ENCODE peak calls at places on chromosomes 12 and 14, in four cellular contexts. One of them, this sample, is unnamed.

GRCh38 chr12:49131973-49132461 is 822 bp upstream of the TUBA1B start:
- DNase-seq in kidney: no peak
- DNase-seq in HCT116: no peak
- DNase-seq in Panc1: peak; percentile 46
- DNase-seq in this sample: no peak

GRCh38 chr12:46209165-46209564 is 59.7 kb downstream of the SLC38A1 start:
- DNase-seq in Panc1: no peak
- DNase-seq in kidney: no peak
- DNase-seq in HCT116: no peak
- DNase-seq in this sample: no peak

GRCh38 chr12:65229441-65229840 is 49.0 kb upstream of the MSRB3 start:
- DNase-seq in Panc1: no peak
- DNase-seq in kidney: no peak
- DNase-seq in HCT116: no peak
- DNase-seq in this sample: no peak

GRCh38 chr12:50322196-50322595 is 38.9 kb upstream of the LIMA1 start:
- DNase-seq in HCT116: no peak
- DNase-seq in kidney: no peak
- DNase-seq in Panc1: no peak
- DNase-seq in this sample: no peak

GRCh38 chr12:68591716-68592437 is 18.8 kb upstream of the RAP1B start:
- DNase-seq in HCT116: no peak
- DNase-seq in Panc1: no peak
- DNase-seq in kidney: no peak
- DNase-seq in this sample: no peak

GRCh38 chr14:64540208-64541202 is at the start of gene HSPA2:
- DNase-seq in kidney: peak; percentile 100
- DNase-seq in HCT116: peak; percentile 94
- DNase-seq in Panc1: peak; percentile 69
- DNase-seq in this sample: peak; percentile 100

GRCh38 chr14:104639889-104640548 is 35.4 kb upstream of the TMEM179 start:
- DNase-seq in Panc1: no peak
- DNase-seq in HCT116: peak; percentile 27
- DNase-seq in kidney: peak; percentile 87
- DNase-seq in this sample: peak; percentile 53

GRCh38 chr12:54941659-54942058 is 42.9 kb downstream of the TESPA1 start:
- DNase-seq in kidney: no peak
- DNase-seq in Panc1: no peak
- DNase-seq in HCT116: no peak
- DNase-seq in this sample: no peak

GRCh38 chr12:52925717-52926595 is 21.1 kb upstream of the KRT8 start:
- DNase-seq in HCT116: no peak
- DNase-seq in Panc1: no peak
- DNase-seq in kidney: no peak
- DNase-seq in this sample: no peak

GRCh38 chr12:110071504-110071903 is 23.2 kb upstream of the C12orf76 start:
- DNase-seq in HCT116: no peak
- DNase-seq in kidney: no peak
- DNase-seq in Panc1: no peak
- DNase-seq in this sample: no peak

GRCh38 chr14:68320495-68320894 is 472.4 kb downstream of the ZFP36L1 start:
- DNase-seq in HCT116: no peak
- DNase-seq in kidney: no peak
- DNase-seq in Panc1: no peak
- DNase-seq in this sample: no peak

GRCh38 chr14:29926701-29927595 is 699 bp downstream of the PRKD1 start:
- DNase-seq in Panc1: no peak
- DNase-seq in kidney: peak; percentile 88
- DNase-seq in HCT116: no peak
- DNase-seq in this sample: peak; percentile 76

GRCh38 chr12:46790066-46790465 is 35.7 kb downstream of the SLC38A4 start:
- DNase-seq in kidney: no peak
- DNase-seq in HCT116: no peak
- DNase-seq in Panc1: no peak
- DNase-seq in this sample: no peak

GRCh38 chr14:90837355-90837754 is 21.1 kb upstream of the TTC7B start:
- DNase-seq in kidney: no peak
- DNase-seq in Panc1: no peak
- DNase-seq in HCT116: no peak
- DNase-seq in this sample: no peak

GRCh38 chr14:50064993-50065392 is 51.4 kb downstream of the VCPKMT start:
- DNase-seq in Panc1: no peak
- DNase-seq in HCT116: no peak
- DNase-seq in kidney: no peak
- DNase-seq in this sample: no peak

GRCh38 chr12:116982721-116983502 is 72.2 kb downstream of the FBXW8 start:
- DNase-seq in Panc1: no peak
- DNase-seq in HCT116: no peak
- DNase-seq in kidney: no peak
- DNase-seq in this sample: peak; percentile 77

GRCh38 chr12:122874081-122874480 is 21.8 kb downstream of the VPS37B start:
- DNase-seq in Panc1: no peak
- DNase-seq in HCT116: no peak
- DNase-seq in kidney: peak; percentile 43
- DNase-seq in this sample: no peak

GRCh38 chr14:74921053-74921620 is 1.9 kb downstream of the RPS6KL1 start:
- DNase-seq in kidney: peak; percentile 60
- DNase-seq in HCT116: no peak
- DNase-seq in Panc1: no peak
- DNase-seq in this sample: no peak

GRCh38 chr12:89343127-89343526 is 9.2 kb downstream of the DUSP6 start:
- DNase-seq in Panc1: no peak
- DNase-seq in kidney: peak; percentile 95
- DNase-seq in HCT116: no peak
- DNase-seq in this sample: peak; percentile 94

GRCh38 chr14:87014854-87015253 is 978.1 kb downstream of the GALC start:
- DNase-seq in kidney: no peak
- DNase-seq in Panc1: no peak
- DNase-seq in HCT116: no peak
- DNase-seq in this sample: no peak

GRCh38 chr14:23529016-23529740 is 22.4 kb downstream of the ZFHX2 start:
- DNase-seq in Panc1: no peak
- DNase-seq in HCT116: no peak
- DNase-seq in kidney: no peak
- DNase-seq in this sample: no peak

GRCh38 chr14:23525611-23526010 is 26.0 kb downstream of the ZFHX2 start:
- DNase-seq in Panc1: no peak
- DNase-seq in kidney: no peak
- DNase-seq in HCT116: no peak
- DNase-seq in this sample: no peak

GRCh38 chr14:23530360-23531055 is 21.1 kb downstream of the ZFHX2 start:
- DNase-seq in HCT116: no peak
- DNase-seq in kidney: no peak
- DNase-seq in Panc1: no peak
- DNase-seq in this sample: no peak

GRCh38 chr14:23531391-23531790 is 20.2 kb downstream of the ZFHX2 start:
- DNase-seq in kidney: no peak
- DNase-seq in Panc1: no peak
- DNase-seq in HCT116: no peak
- DNase-seq in this sample: no peak

GRCh38 chr14:23528555-23528954 is 23.0 kb downstream of the ZFHX2 start:
- DNase-seq in HCT116: no peak
- DNase-seq in kidney: no peak
- DNase-seq in Panc1: no peak
- DNase-seq in this sample: no peak
- TF ChIP-seq CTCF in HCT116: no peak
- TF ChIP-seq CTCF in kidney: no peak
- TF ChIP-seq CTCF in Panc1: no peak
- TF ChIP-seq CTCF in this sample: no peak

GRCh38 chr12:56484566-56484965 is 3.4 kb downstream of the GLS2 start:
- DNase-seq in kidney: no peak
- DNase-seq in HCT116: no peak
- DNase-seq in Panc1: no peak
- DNase-seq in this sample: no peak

GRCh38 chr12:56488041-56488955 is at the start of gene GLS2:
- DNase-seq in Panc1: peak; percentile 56
- DNase-seq in HCT116: no peak
- DNase-seq in kidney: peak; percentile 88
- DNase-seq in this sample: peak; percentile 83

GRCh38 chr12:56487448-56488040 is 417 bp downstream of the GLS2 start:
- DNase-seq in HCT116: no peak
- DNase-seq in Panc1: no peak
- DNase-seq in kidney: peak; percentile 77
- DNase-seq in this sample: no peak

GRCh38 chr12:56486694-56487093 is 1.3 kb downstream of the GLS2 start:
- DNase-seq in kidney: no peak
- DNase-seq in Panc1: no peak
- DNase-seq in HCT116: no peak
- DNase-seq in this sample: no peak
- H3K4me3 ChIP-seq in kidney: peak overlapping the region; percentile 80
- H3K4me3 ChIP-seq in Panc1: no peak overlapping the region
- H3K4me3 ChIP-seq in HCT116: no peak overlapping the region
- H3K4me3 ChIP-seq in this sample: no peak overlapping the region

GRCh38 chr12:2382391-2383155 is 329.8 kb downstream of the CACNA1C start:
- DNase-seq in Panc1: no peak
- DNase-seq in kidney: no peak
- DNase-seq in HCT116: no peak
- DNase-seq in this sample: no peak

GRCh38 chr12:2384533-2385328 is 331.9 kb downstream of the CACNA1C start:
- DNase-seq in Panc1: no peak
- DNase-seq in kidney: no peak
- DNase-seq in HCT116: no peak
- DNase-seq in this sample: peak; percentile 70

GRCh38 chr12:2384029-2384386 is 331.2 kb downstream of the CACNA1C start:
- DNase-seq in HCT116: no peak
- DNase-seq in kidney: no peak
- DNase-seq in Panc1: no peak
- DNase-seq in this sample: peak; percentile 68

GRCh38 chr12:2385529-2385928 is 332.7 kb downstream of the CACNA1C start:
- DNase-seq in HCT116: no peak
- DNase-seq in kidney: no peak
- DNase-seq in Panc1: no peak
- DNase-seq in this sample: peak; percentile 55

GRCh38 chr12:2383276-2384028 is 330.7 kb downstream of the CACNA1C start:
- DNase-seq in kidney: no peak
- DNase-seq in Panc1: no peak
- DNase-seq in HCT116: no peak
- DNase-seq in this sample: peak; percentile 69
- H3K27ac ChIP-seq in kidney: peak overlapping the region; percentile 63
- H3K27ac ChIP-seq in Panc1: no peak overlapping the region
- H3K27ac ChIP-seq in HCT116: no peak overlapping the region
- H3K27ac ChIP-seq in this sample: peak overlapping the region; percentile 61

DNA sequence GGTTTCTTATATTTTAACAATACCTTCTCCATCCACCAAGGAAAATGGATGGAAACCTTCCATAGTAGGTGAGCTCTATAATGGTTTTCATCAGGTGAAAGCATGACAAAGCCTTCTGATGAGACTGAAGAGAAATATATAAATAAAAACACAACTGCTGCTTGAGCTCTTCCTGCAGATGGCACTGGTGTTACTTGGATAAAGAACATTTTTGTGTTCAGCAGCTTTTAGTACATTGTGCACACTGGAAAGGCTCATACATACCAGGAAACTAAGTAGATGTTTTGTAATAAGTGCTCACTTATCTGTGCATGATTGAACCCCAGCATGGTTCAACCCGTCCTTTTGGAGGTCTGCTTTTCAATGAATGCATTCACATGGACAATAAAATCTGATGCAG is 357.3 kb upstream of the MIS18BP1 start:
- DNase-seq in HCT116: no peak
- DNase-seq in kidney: no peak
- DNase-seq in Panc1: no peak
- DNase-seq in this sample: no peak
- TF ChIP-seq CTCF in HCT116: no peak
- TF ChIP-seq CTCF in kidney: peak; percentile 21
- TF ChIP-seq CTCF in Panc1: peak; percentile 12
- TF ChIP-seq CTCF in this sample: no peak

DNA sequence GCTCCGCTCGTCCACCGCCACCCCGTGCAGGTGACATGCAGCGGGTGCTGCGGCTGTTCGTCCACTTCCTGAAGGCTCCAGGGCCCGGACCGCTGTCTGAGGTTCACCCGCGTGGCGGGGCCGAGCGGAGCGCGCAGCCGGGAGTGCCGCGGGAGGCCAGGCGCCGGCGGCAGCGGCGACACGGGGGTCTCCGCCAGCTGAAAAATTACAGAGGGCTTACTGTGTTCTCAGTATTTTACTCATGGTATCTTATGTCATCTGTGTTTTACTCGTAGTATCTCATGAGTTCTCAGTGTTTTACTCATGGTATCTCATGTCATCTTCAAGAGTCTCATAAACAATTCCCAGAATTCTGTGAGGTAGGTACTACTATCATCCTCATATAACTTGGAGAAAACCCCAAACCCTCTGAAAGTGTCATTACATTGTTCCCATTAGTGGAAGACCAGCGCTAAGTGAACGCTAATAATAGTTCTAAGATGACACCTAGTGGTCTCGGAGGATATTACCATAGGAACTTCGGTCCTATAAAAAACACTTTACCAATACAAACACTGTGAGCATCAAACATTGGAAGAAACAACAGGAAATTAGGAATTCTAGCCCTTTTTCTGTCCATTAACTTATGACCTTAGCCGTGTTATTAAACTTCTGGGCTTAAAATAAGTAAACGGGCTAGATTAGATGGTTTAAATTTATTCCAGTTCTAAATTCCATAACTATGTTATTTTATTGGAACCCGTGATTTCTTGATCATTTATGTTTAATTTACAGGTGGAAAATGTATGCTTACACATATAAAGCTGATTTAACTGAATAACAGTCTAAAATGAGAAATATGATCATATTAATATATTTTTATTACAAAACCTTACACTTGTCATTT is 32.4 kb downstream of the AK7 start:
- DNase-seq in kidney: peak; percentile 70
- DNase-seq in Panc1: peak; percentile 32
- DNase-seq in HCT116: peak; percentile 57
- DNase-seq in this sample: no peak
- H3K4me3 ChIP-seq in kidney: peak overlapping the region; percentile 69
- H3K4me3 ChIP-seq in Panc1: peak overlapping the region; percentile 30
- H3K4me3 ChIP-seq in HCT116: no peak overlapping the region
- H3K4me3 ChIP-seq in this sample: peak overlapping the region; percentile 57